ENCODE peak calls at places on chromosomes 4 and X, in six cellular contexts. H, L, J, K, P and G are unnamed samples.

GRCh38 chr4:16124232-16124631 is 40.4 kb upstream of the PROM1 start:
- DNase-seq in H (no peak), L (no peak), J (no peak), K (no peak), P (no peak), G (no peak)

GRCh38 chr4:169612869-169613859 is 781 bp upstream of the NEK1 start:
- DNase-seq in H (peak), L (peak), J (peak), K (peak), P (no peak), G (no peak)

GRCh38 chr4:80539190-80539589 is 203.7 kb downstream of the CFAP299 start:
- DNase-seq in H (no peak), L (no peak), J (no peak), K (no peak), P (no peak), G (no peak)

GRCh38 chr4:85475631-85476233 is 782 bp downstream of the ARHGAP24 start:
- DNase-seq in H (no peak), L (no peak), J (peak), K (no peak), P (peak), G (no peak)

GRCh38 chr4:83114576-83114975 is at the start of gene PLAC8:
- DNase-seq in H (peak), L (no peak), J (no peak), K (no peak), P (no peak), G (peak)

GRCh38 chrX:151753313-151754041 is 18.9 kb downstream of the CNGA2 start:
- DNase-seq in H (no peak), L (peak), J (peak), K (peak), P (peak), G (no peak)

GRCh38 chr4:126354784-126355183 is 1040.0 kb downstream of the FAT4 start:
- DNase-seq in H (no peak), L (no peak), J (no peak), K (no peak), P (no peak), G (peak)

GRCh38 chr4:161881370-161881769 is 282.4 kb downstream of the FSTL5 start:
- DNase-seq in H (no peak), L (no peak), J (no peak), K (no peak), P (no peak), G (no peak)

GRCh38 chrX:68710870-68711576 is 63.6 kb downstream of the STARD8 start:
- DNase-seq in H (no peak), L (peak), J (peak), K (peak), P (no peak), G (peak)

GRCh38 chrX:47499291-47499690 is 16.3 kb upstream of the ZNF41 start:
- DNase-seq in H (no peak), L (no peak), J (no peak), K (no peak), P (no peak), G (no peak)

GRCh38 chrX:69079278-69079677 is 86.0 kb downstream of the PJA1 start:
- DNase-seq in H (no peak), L (no peak), J (no peak), K (no peak), P (no peak), G (no peak)

GRCh38 chrX:129490330-129490729 is 33.0 kb downstream of the SMARCA1 start:
- DNase-seq in H (no peak), L (no peak), J (no peak), K (no peak), P (no peak), G (no peak)

GRCh38 chrX:1322393-1322792 is 14.2 kb upstream of the IL3RA start:
- DNase-seq in H (no peak), L (no peak), J (no peak), K (no peak), P (peak), G (no peak)

GRCh38 chr4:38011484-38012162 is 51.4 kb downstream of the PTTG2 start:
- DNase-seq in H (no peak), L (no peak), J (no peak), K (no peak), P (no peak), G (no peak)

GRCh38 chr4:67885727-67886126 is 1.9 kb upstream of the TMPRSS11D start:
- DNase-seq in H (no peak), L (no peak), J (no peak), K (peak), P (no peak), G (peak)

GRCh38 chr4:122591196-122591595 is 29.7 kb downstream of the IL21 start:
- DNase-seq in H (no peak), L (no peak), J (no peak), K (no peak), P (no peak), G (no peak)

GRCh38 chrX:12984629-12985303 is 9.9 kb downstream of the TMSB4X start:
- DNase-seq in H (peak), L (peak), J (no peak), K (peak), P (no peak), G (no peak)

GRCh38 chr4:155758500-155759371 is at the start of gene GUCY1B1:
- DNase-seq in H (peak), L (peak), J (peak), K (peak), P (peak), G (peak)

GRCh38 chr4:48022192-48022799 is 5.7 kb downstream of the NIPAL1 start:
- DNase-seq in H (no peak), L (no peak), J (no peak), K (no peak), P (no peak), G (no peak)

GRCh38 chrX:111244238-111244750 is 26.0 kb downstream of the CAPN6 start:
- DNase-seq in H (no peak), L (no peak), J (no peak), K (peak), P (no peak), G (no peak)

GRCh38 chr4:98641906-98642668 is 16.3 kb downstream of the TSPAN5 start:
- DNase-seq in H (no peak), L (no peak), J (no peak), K (no peak), P (no peak), G (no peak)

GRCh38 chrX:115311666-115312065 is 22.2 kb downstream of the LUZP4 start:
- DNase-seq in H (no peak), L (no peak), J (no peak), K (no peak), P (no peak), G (no peak)

GRCh38 chrX:132094169-132094568 is 33.7 kb downstream of the FRMD7 start:
- DNase-seq in H (no peak), L (no peak), J (no peak), K (no peak), P (no peak), G (no peak)

GRCh38 chr4:115374621-115375020 is 261.2 kb upstream of the NDST4 start:
- DNase-seq in H (no peak), L (no peak), J (no peak), K (no peak), P (no peak), G (no peak)

GRCh38 chrX:139388234-139388633 is 142.3 kb upstream of the F9 start:
- DNase-seq in H (no peak), L (no peak), J (peak), K (no peak), P (no peak), G (no peak)

GRCh38 chrX:2147928-2148327 is 352.8 kb downstream of the DHRSX start:
- DNase-seq in H (no peak), L (no peak), J (no peak), K (no peak), P (no peak), G (no peak)

GRCh38 chr4:179867300-179867878 is 2375.8 kb upstream of the TENM3 start:
- DNase-seq in H (no peak), L (no peak), J (no peak), K (peak), P (no peak), G (peak)

GRCh38 chrX:100424012-100424411 is 13.9 kb upstream of the PCDH19 start:
- DNase-seq in H (no peak), L (no peak), J (no peak), K (no peak), P (no peak), G (no peak)

GRCh38 chr4:120921456-120922389 is 803 bp downstream of the PRDM5 start:
- DNase-seq in H (no peak), L (no peak), J (peak), K (peak), P (peak), G (no peak)

GRCh38 chr4:180558427-180558826 is 1684.8 kb upstream of the TENM3 start:
- DNase-seq in H (no peak), L (no peak), J (no peak), K (no peak), P (no peak), G (no peak)

GRCh38 chr4:150750824-150751223 is 168.9 kb downstream of the MAB21L2 start:
- DNase-seq in H (no peak), L (no peak), J (no peak), K (no peak), P (no peak), G (no peak)

GRCh38 chrX:78375894-78376293 is 48.5 kb upstream of the CYSLTR1 start:
- DNase-seq in H (no peak), L (peak), J (no peak), K (no peak), P (no peak), G (peak)

GRCh38 chr4:98716796-98717195 is 58.4 kb upstream of the TSPAN5 start:
- DNase-seq in H (no peak), L (no peak), J (no peak), K (no peak), P (no peak), G (no peak)

GRCh38 chr4:38390962-38391361 is 273.0 kb upstream of the KLF3 start:
- DNase-seq in H (no peak), L (no peak), J (no peak), K (no peak), P (no peak), G (no peak)

GRCh38 chrX:11438767-11439166 is 145.6 kb downstream of the AMELX start:
- DNase-seq in H (no peak), L (no peak), J (no peak), K (peak), P (no peak), G (no peak)

GRCh38 chr4:86670739-86671138 is 76.6 kb downstream of the PTPN13 start:
- DNase-seq in H (no peak), L (peak), J (no peak), K (peak), P (no peak), G (peak)

GRCh38 chr4:177185151-177185550 is 124.5 kb upstream of the NEIL3 start:
- DNase-seq in H (no peak), L (no peak), J (no peak), K (no peak), P (no peak), G (no peak)

GRCh38 chr4:26609868-26610267 is 26.0 kb downstream of the TBC1D19 start:
- DNase-seq in H (no peak), L (no peak), J (no peak), K (no peak), P (no peak), G (no peak)

DNA sequence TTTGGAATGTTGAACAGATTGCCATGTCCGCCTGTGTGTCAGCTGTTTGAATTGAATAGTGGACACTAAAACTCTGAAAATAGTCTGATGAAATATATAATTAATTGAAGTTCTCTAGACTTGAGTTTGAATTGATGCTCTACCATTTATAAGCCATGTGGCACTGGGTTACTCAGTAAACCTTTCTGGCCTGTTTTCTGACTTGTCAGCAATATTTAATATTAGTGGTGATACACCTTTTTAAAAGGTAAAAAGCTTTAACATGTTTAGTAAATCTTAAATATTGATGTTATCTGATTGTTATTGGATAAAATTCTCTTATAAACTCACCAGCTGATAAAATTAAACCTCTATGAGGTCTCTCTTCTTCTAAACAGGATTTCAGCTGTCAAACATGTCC is 695.4 kb upstream of the HS3ST1 start:
- DNase-seq in H (no peak), L (no peak), J (no peak), K (no peak), P (no peak), G (no peak)
- H3K27ac ChIP-seq in H (no peak), L (no peak), J (no peak), K (no peak), P (no peak), G (no peak)

DNA sequence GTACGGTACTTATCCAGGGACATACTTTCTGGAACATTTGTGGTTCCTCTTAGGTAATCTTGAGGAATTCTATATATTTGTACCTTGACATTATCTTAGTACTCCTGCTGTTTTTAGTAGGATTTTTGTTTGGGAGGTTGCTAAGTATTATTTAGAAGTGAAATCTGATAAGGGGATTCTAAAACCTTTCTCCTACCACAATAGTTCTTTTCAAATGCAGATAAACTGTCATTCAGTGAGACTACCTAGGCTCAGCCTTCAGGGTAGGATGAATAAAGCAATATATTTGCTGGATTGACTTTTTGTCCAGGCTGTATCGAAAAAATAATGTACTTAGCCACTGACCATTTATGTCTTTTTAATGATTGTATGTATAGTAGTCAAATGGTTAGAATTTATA is 25.4 kb downstream of the DIAPH2 start:
- DNase-seq in H (no peak), L (no peak), J (no peak), K (no peak), P (no peak), G (no peak)
- H3K27ac ChIP-seq in H (no peak), L (no peak), J (no peak), K (no peak), P (no peak), G (no peak)

GRCh38 chrX:48578661-48579128 is 4.4 kb downstream of the RBM3 start:
- DNase-seq in H (no peak), L (no peak), J (no peak), K (no peak), P (no peak), G (no peak)

GRCh38 chrX:48574270-48575266 is at the start of gene RBM3:
- DNase-seq in H (peak), L (peak), J (peak), K (peak), P (peak), G (peak)

GRCh38 chrX:48576108-48576507 is 1.8 kb downstream of the RBM3 start:
- DNase-seq in H (no peak), L (no peak), J (no peak), K (no peak), P (no peak), G (no peak)

GRCh38 chrX:48573690-48574269 is 504 bp upstream of the RBM3 start:
- DNase-seq in H (peak), L (no peak), J (peak), K (peak), P (peak), G (no peak)

DNA sequence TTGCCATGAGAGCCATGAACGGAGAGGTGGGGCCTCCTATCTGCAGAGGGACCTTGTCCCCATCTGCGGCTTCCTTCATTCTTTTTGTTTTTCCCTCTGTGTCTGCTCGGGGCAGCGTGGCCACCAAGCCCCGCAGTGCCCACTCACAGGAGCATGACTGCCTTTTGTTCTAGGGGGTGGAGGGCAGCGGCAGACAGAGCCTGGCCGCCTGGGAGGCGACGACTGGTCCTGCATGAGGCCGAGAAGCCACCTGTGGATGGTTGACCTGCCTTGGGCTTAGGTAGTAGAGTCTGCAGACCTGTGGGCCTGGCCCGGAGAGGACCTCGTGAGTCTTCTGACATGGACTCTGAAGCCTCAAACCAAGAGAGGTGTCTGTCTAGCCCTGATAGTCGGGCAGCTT is 1.4 kb downstream of the RBM3 start:
- DNase-seq in H (no peak), L (no peak), J (no peak), K (no peak), P (no peak), G (no peak)
- H3K27ac ChIP-seq in H (peak), L (no peak), J (peak), K (peak), P (peak), G (peak)

GRCh38 chr4:183906486-183906735 is 1.3 kb downstream of the STOX2 start:
- DNase-seq in H (no peak), L (no peak), J (no peak), K (no peak), P (no peak), G (no peak)
- H3K27ac ChIP-seq in H (no peak), L (no peak), J (no peak), K (no peak), P (peak), G (no peak)

DNA sequence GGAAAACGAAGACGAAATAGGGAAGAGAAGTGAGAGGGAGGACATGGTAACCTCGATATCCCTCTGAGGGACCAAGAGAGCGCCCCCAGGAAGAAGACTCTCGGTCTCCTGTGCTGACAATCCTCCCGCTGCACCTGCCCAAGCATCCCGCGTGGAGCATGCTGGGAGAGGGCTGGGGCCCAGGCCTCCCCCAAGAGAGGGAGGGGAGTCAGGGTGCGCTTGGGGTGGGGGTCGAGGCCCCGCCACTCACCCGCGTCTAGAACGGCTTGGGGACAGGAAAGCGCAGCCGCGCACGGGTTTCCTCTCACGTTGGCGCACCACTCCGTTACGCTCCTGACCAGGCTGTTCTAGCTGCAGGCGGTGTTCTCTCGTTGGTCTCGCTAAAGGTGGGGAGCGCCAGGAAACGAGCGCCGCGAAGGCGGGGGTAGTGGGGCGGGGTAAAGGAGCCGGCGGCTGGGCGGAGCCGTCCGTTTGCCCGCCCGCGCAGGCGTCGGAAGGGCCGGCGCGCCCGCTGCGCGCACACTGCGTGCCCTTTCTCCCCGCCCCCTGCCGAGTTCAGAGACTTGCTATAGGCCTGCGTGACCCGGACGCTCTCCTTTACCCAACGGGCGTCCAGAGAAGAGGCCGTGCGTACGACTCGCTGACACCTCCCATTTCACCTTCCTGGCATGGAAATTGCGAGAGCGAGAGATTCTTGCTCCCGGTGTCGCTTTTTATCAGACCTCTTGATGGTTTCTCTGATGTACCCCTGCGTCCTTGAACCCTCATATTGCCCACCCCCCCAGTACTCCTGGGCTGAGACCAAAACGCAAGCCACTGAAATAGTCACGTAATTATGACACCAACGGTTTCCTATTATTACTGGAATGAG is at the start of gene C1GALT1C1:
- DNase-seq in H (peak), L (peak), J (peak), K (peak), P (peak), G (peak)
- H3K27ac ChIP-seq in H (peak), L (peak), J (peak), K (peak), P (peak), G (peak)

GRCh38 chr4:6639137-6639680 is 1.3 kb upstream of the MRFAP1 start:
- DNase-seq in H (no peak), L (no peak), J (no peak), K (no peak), P (no peak), G (no peak)
- H3K27ac ChIP-seq in H (no peak), L (no peak), J (no peak), K (no peak), P (no peak), G (no peak)

GRCh38 chr4:187073820-187074219 is 350.2 kb upstream of the FAT1 start:
- DNase-seq in H (no peak), L (no peak), J (no peak), K (no peak), P (no peak), G (no peak)
- H3K27ac ChIP-seq in H (no peak), L (no peak), J (no peak), K (no peak), P (no peak), G (no peak)

GRCh38 chrX:153411255-153411987 is at the start of gene ZFP92:
- DNase-seq in H (peak), L (no peak), J (peak), K (no peak), P (peak), G (no peak)
- H3K27ac ChIP-seq in H (no peak), L (no peak), J (no peak), K (no peak), P (peak), G (no peak)